ENCODE peak calls at places on chromosomes 16 and 17, in five cellular contexts. H is BJ, I is left ventricle myocardium inferior, C is ovary, K is AG04449. J is an unnamed sample.

GRCh38 chr17:58335779-58336455 is 7.3 kb upstream of the TSPOAP1 start:
- DNase-seq in H (no peak), I (no peak), C (no peak), K (no peak), J (no peak)

GRCh38 chr17:61713035-61713434 is 122.0 kb upstream of the NACA2 start:
- DNase-seq in H (no peak), I (no peak), C (no peak), K (no peak), J (no peak)

GRCh38 chr16:22941970-22942501 is 128.1 kb downstream of the HS3ST2 start:
- DNase-seq in H (no peak), I (no peak), C (no peak), K (no peak), J (no peak)

GRCh38 chr16:81679721-81680430 is 99.2 kb upstream of the PLCG2 start:
- DNase-seq in H (no peak), I (no peak), C (no peak), K (no peak), J (no peak)

GRCh38 chr16:54273566-54273965 is 13.0 kb downstream of the IRX3 start:
- DNase-seq in H (no peak), I (no peak), C (no peak), K (no peak), J (no peak)

GRCh38 chr17:1484586-1485310 is 7.7 kb downstream of the MYO1C start:
- DNase-seq in H (no peak), I (peak), C (peak), K (no peak), J (no peak)

GRCh38 chr17:78883533-78884131 is 19.4 kb downstream of the CEP295NL start:
- DNase-seq in H (peak), I (peak), C (peak), K (peak), J (peak)

GRCh38 chr17:9538626-9539025 is 37.0 kb downstream of the STX8 start:
- DNase-seq in H (no peak), I (no peak), C (no peak), K (no peak), J (no peak)

GRCh38 chr17:72634621-72635020 is 457.9 kb downstream of the SLC39A11 start:
- DNase-seq in H (no peak), I (no peak), C (no peak), K (no peak), J (no peak)

GRCh38 chr17:59607817-59608403 is 11.8 kb upstream of the CLTC start:
- DNase-seq in H (no peak), I (no peak), C (no peak), K (no peak), J (no peak)
- TF ChIP-seq CTCF in H (no peak), I (no peak), C (no peak), K (no peak), J (peak)

GRCh38 chr17:50269477-50270429 is 4.5 kb upstream of the TMEM92 start:
- DNase-seq in H (no peak), I (peak), C (peak), K (no peak), J (no peak)

GRCh38 chr17:50271173-50271750 is 3.0 kb upstream of the TMEM92 start:
- DNase-seq in H (no peak), I (no peak), C (no peak), K (no peak), J (no peak)

GRCh38 chr17:50268632-50269287 is 5.5 kb upstream of the TMEM92 start:
- DNase-seq in H (no peak), I (no peak), C (no peak), K (no peak), J (no peak)

GRCh38 chr17:50272246-50272645 is 2.0 kb upstream of the TMEM92 start:
- DNase-seq in H (no peak), I (no peak), C (no peak), K (no peak), J (no peak)

DNA sequence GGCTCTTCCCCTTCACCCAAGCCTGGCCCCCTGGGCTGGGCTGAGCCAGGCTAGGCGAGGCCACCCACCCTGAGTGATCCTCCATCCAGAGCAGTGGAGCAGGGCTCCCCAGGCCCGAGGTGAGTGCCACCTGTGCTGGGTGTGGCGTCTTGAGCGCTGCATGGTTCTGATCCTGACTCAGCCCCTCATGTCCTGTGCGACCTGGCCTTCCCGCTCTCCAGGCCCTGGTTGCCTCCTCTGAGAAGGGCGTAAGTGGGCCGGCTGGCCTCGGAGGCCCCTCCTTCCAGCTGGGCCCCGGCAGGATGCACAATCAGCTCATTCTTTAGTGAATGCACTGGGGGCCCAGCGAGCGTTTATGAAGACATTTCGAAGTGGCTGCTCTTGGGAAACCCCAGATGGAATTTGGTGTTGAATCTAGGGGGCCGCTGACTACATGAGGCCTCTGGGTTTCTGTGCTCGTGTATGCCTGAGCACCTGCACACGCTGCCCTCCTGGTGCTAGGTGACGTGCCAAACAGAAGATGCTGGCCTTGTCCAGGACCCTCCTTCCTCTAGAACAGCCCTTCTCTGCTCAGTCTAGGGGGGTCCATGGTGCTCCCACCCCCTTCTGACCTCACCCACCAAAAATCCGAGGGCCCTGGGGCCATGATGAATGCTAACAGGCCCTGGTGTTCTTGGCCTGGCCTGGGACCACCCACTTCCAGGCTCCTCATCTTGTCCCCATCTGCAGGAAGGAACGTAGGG is 3.7 kb upstream of the TMEM92 start:
- DNase-seq in H (no peak), I (no peak), C (no peak), K (no peak), J (no peak)
- H3K4me3 ChIP-seq in H (peak), I (no peak), C (no peak), K (peak), J (no peak)

GRCh38 chr17:76153640-76154039 is 12.6 kb upstream of the FOXJ1 start:
- DNase-seq in H (no peak), I (no peak), C (no peak), K (no peak), J (no peak)
- TF ChIP-seq CTCF in H (peak), I (no peak), C (no peak), K (peak), J (peak)

DNA sequence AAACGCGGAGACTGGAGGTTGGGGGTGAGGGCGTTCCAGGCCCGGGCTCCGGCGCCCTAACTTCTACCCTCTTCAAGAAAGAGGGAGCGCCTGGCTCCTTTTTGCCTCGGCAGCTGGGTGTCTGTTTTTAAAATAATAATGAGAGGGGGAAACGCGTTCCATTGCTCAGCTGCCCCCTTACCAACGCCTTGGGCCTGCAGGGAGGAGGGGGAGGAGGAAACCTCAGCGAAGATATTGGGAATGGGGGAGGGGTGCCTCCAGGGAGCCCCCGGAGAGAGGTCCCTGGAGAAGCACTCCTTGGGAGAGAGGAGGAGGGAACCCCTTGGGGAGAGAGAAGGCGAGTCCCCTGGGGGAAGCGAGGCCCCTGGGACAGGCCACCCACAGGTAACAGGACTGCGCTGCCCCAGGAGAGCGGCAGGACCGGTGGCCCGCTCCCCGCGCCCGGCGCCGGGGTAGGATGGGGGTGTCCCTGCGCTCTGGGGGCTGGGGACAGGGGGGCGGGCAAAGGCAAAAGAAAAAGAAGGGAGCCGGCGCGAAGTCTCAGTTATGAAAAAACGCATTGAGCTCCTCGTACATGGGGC is 2.7 kb downstream of the NEUROD2 start:
- DNase-seq in H (no peak), I (no peak), C (no peak), K (no peak), J (no peak)
- H3K4me3 ChIP-seq in H (no peak), I (peak), C (no peak), K (no peak), J (no peak)

J was measured in epithelial cell of proximal tubule.